ENCODE peak calls at places on chromosomes 2 and 18, in ten cellular contexts. Z, U, D, B, R, X, I, A, Y and V are unnamed samples.

GRCh38 chr2:132279344-132279743 is 117.6 kb upstream of the ANKRD30BL start:
- DNase-seq in Y (no peak), Z (no peak), U (no peak), R (no peak), X (no peak), I (no peak), B (no peak), A (no peak), D (no peak), V (no peak)

GRCh38 chr2:168801961-168802824 is at the start of gene NOSTRIN:
- DNase-seq in R (no peak), B (peak; percentile 52), X (peak; percentile 78), Z (no peak), A (no peak), U (peak; percentile 30), D (peak; percentile 7), Y (no peak), I (no peak), V (peak; percentile 83)

GRCh38 chr2:3689998-3690748 is 13.2 kb upstream of the DCDC2C start:
- DNase-seq in R (no peak), X (no peak), I (no peak), B (no peak), Z (no peak), D (no peak), U (no peak), A (no peak), Y (no peak), V (no peak)

GRCh38 chr2:226656367-226656766 is 143.3 kb downstream of the IRS1 start:
- DNase-seq in I (no peak), Y (no peak), A (no peak), Z (no peak), R (no peak), D (no peak), B (no peak), X (no peak), U (no peak), V (no peak)

GRCh38 chr2:141280037-141280436 is 850.8 kb downstream of the LRP1B start:
- DNase-seq in D (no peak), R (no peak), Z (no peak), A (no peak), B (no peak), I (no peak), Y (no peak), U (no peak), X (no peak), V (no peak)

GRCh38 chr2:97901862-97902261 is 93.9 kb downstream of the TMEM131 start:
- DNase-seq in I (no peak), R (no peak), U (no peak), D (no peak), B (no peak), Y (no peak), Z (no peak), X (no peak), A (no peak), V (no peak)

GRCh38 chr2:20062615-20063545 is 11.5 kb upstream of the LAPTM4A start:
- DNase-seq in Y (no peak), X (no peak), I (peak; percentile 82), A (no peak), B (no peak), U (no peak), R (no peak), Z (no peak), D (peak; percentile 85), V (no peak)

GRCh38 chr2:50143822-50144575 is 887.9 kb downstream of the NRXN1 start:
- DNase-seq in D (peak; percentile 6), Y (peak; percentile 43), B (peak; percentile 15), A (peak; percentile 24), X (no peak), I (no peak), Z (no peak), R (no peak), U (no peak), V (no peak)

GRCh38 chr2:20343128-20343527 is 7.5 kb downstream of the PUM2 start:
- DNase-seq in B (no peak), I (no peak), A (no peak), X (no peak), D (no peak), Y (no peak), R (no peak), Z (no peak), U (no peak), V (no peak)

GRCh38 chr18:3264362-3264761 is 2.4 kb downstream of the MYL12B start:
- DNase-seq in Z (no peak), B (no peak), Y (no peak), X (no peak), I (no peak), R (no peak), D (no peak), A (no peak), U (no peak), V (peak; percentile 35)

GRCh38 chr2:38293152-38293865 is 83.8 kb downstream of the ATL2 start:
- DNase-seq in A (no peak), D (no peak), Z (no peak), X (no peak), B (no peak), I (no peak), Y (no peak), R (no peak), U (no peak), V (no peak)

GRCh38 chr2:20576598-20577115 is 74.2 kb downstream of the HS1BP3 start:
- DNase-seq in D (no peak), B (no peak), I (no peak), Y (no peak), R (no peak), A (peak; percentile 77), Z (no peak), X (no peak), U (no peak), V (no peak)

GRCh38 chr18:9730786-9731185 is 22.7 kb downstream of the RAB31 start:
- DNase-seq in A (no peak), Z (no peak), R (no peak), I (no peak), U (no peak), D (no peak), X (no peak), B (no peak), Y (no peak), V (no peak)
- TF ChIP-seq EP300 in A (no peak), Z (no peak), R (no peak), I (no peak), U (no peak), D (no peak), X (no peak), B (no peak), Y (no peak), V (no peak)

GRCh38 chr2:66000888-66001287 is 434.0 kb upstream of the MEIS1 start:
- DNase-seq in R (no peak), Y (no peak), X (no peak), U (no peak), Z (no peak), B (no peak), I (no peak), A (no peak), D (no peak), V (no peak)

GRCh38 chr2:65999103-65999502 is 435.8 kb upstream of the MEIS1 start:
- DNase-seq in D (no peak), X (no peak), R (no peak), A (no peak), Y (no peak), I (no peak), B (no peak), U (no peak), Z (no peak), V (no peak)

GRCh38 chr2:65997941-65998340 is 437.0 kb upstream of the MEIS1 start:
- DNase-seq in D (no peak), B (no peak), U (no peak), R (no peak), I (no peak), A (no peak), Y (no peak), X (no peak), Z (no peak), V (no peak)

GRCh38 chr2:66001538-66001937 is 433.4 kb upstream of the MEIS1 start:
- DNase-seq in R (no peak), Z (no peak), Y (no peak), D (no peak), A (no peak), U (no peak), X (no peak), B (no peak), I (no peak), V (no peak)

DNA sequence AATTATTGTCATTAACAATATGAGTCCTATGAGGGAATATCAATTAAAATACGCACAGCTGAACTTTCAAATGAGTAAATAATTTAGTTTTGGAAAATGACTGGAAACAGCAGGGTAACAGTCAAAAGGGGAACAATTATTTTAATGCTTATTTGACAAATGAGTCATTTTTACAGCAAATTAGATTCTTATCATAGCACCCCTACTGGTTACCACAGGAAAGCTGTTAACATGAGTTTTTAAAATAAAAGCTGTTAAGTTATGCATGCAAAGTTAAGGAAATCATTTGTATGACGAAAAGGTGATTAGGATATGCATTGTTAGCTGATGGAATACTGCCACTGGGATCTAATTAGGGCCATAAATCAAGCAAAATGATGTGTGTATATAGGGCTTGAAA is 435.1 kb upstream of the MEIS1 start:
- DNase-seq in A (no peak), Y (no peak), U (no peak), X (no peak), D (no peak), R (no peak), I (no peak), B (no peak), Z (no peak), V (no peak)
- TF ChIP-seq CTCF in A (no peak), Y (peak; percentile 22), U (no peak), X (no peak), D (no peak), R (no peak), I (no peak), B (no peak), Z (no peak), V (no peak)

GRCh38 chr2:112001136-112001764 is 53.8 kb upstream of the TMEM87B start:
- DNase-seq in A (peak; percentile 24), B (no peak), R (no peak), U (no peak), Y (no peak), D (no peak), I (no peak), X (no peak), Z (peak; percentile 11), V (no peak)
- H3K4me3 ChIP-seq in A (peak overlapping the region; percentile 40), B (no peak overlapping the region), R (no peak overlapping the region), U (no peak overlapping the region), Y (no peak overlapping the region), D (no peak overlapping the region), I (no peak overlapping the region), X (no peak overlapping the region), Z (no peak overlapping the region), V (no peak overlapping the region)

GRCh38 chr2:151828890-151829324 is 686 bp upstream of the ARL5A start:
- DNase-seq in D (no peak), Y (no peak), X (no peak), R (no peak), U (no peak), I (no peak), A (no peak), Z (no peak), B (no peak), V (no peak)
- TF ChIP-seq EP300 in D (no peak), Y (no peak), X (no peak), R (no peak), U (no peak), I (no peak), A (no peak), Z (no peak), B (no peak), V (no peak)